ENCODE peak calls at places on chromosome 19, in four cellular contexts. N is fibroblast of lung, Z is HCT116, V is mammary epithelial cell. E is an unnamed sample.

GRCh38 chr19:50602089-50602422 is 33.8 kb upstream of the LRRC4B start:
- DNase-seq in N (no peak), Z (no peak), V (no peak), E (no peak)

GRCh38 chr19:15107056-15108010 is at the start of gene SYDE1:
- DNase-seq in N (peak), Z (no peak), V (peak), E (no peak)

GRCh38 chr19:40604647-40605200 is 3.6 kb downstream of the LTBP4 start:
- DNase-seq in N (no peak), Z (no peak), V (peak), E (no peak)

GRCh38 chr19:51921949-51922348 is 5.3 kb upstream of the ZNF613 start:
- DNase-seq in N (no peak), Z (no peak), V (no peak), E (no peak)

GRCh38 chr19:29804493-29804892 is 7.3 kb upstream of the CCNE1 start:
- DNase-seq in N (no peak), Z (no peak), V (no peak), E (peak)

GRCh38 chr19:15195987-15196682 is 4.7 kb downstream of the NOTCH3 start:
- DNase-seq in N (peak), Z (peak), V (peak), E (no peak)

GRCh38 chr19:29866011-29866410 is 54.2 kb downstream of the CCNE1 start:
- DNase-seq in N (no peak), Z (no peak), V (no peak), E (peak)

GRCh38 chr19:52115526-52116053 is 20.0 kb upstream of the ZNF841 start:
- DNase-seq in N (no peak), Z (no peak), V (no peak), E (no peak)

GRCh38 chr19:17333611-17334413 is 843 bp downstream of the ANO8 start:
- DNase-seq in N (peak), Z (peak), V (peak), E (peak)

GRCh38 chr19:29265436-29265835 is 52.5 kb upstream of the UQCRFS1 start:
- DNase-seq in N (no peak), Z (no peak), V (no peak), E (no peak)

GRCh38 chr19:10568444-10568825 is 344 bp downstream of the CDKN2D start:
- DNase-seq in N (no peak), Z (no peak), V (peak), E (peak)

DNA sequence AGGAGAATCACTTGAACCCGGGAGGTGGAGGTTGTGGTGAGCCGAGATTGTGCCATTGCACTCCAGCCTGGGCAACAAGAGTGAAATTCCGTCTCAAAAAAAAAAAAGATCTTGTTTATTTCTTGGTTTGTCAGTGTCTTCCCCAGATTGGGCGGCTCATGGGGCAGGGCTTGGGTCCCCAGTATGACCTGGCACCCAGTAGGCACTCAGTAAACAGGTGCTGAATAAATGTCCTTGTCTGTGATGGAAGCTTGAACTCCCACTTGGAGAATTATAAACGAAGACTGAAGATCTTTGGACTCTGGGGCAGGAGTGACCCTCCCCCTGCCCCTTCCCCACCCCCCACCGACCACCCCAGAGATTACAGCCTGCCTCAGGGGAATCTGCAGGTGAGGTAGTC is 9.9 kb upstream of the FUT5 start:
- DNase-seq in N (no peak), Z (no peak), V (no peak), E (no peak)
- H3K4me2 ChIP-seq in N (peak), Z (peak), V (no peak), E (no peak)

GRCh38 chr19:13086341-13086740 is 16.3 kb downstream of the LYL1 start:
- DNase-seq in N (no peak), Z (no peak), V (no peak), E (no peak)

GRCh38 chr19:13089139-13089856 is 13.4 kb downstream of the LYL1 start:
- DNase-seq in N (no peak), Z (no peak), V (no peak), E (peak)

GRCh38 chr19:13087295-13087694 is 15.4 kb downstream of the LYL1 start:
- DNase-seq in N (no peak), Z (no peak), V (no peak), E (no peak)

GRCh38 chr19:13089857-13090507 is 12.7 kb downstream of the LYL1 start:
- DNase-seq in N (no peak), Z (no peak), V (no peak), E (no peak)

DNA sequence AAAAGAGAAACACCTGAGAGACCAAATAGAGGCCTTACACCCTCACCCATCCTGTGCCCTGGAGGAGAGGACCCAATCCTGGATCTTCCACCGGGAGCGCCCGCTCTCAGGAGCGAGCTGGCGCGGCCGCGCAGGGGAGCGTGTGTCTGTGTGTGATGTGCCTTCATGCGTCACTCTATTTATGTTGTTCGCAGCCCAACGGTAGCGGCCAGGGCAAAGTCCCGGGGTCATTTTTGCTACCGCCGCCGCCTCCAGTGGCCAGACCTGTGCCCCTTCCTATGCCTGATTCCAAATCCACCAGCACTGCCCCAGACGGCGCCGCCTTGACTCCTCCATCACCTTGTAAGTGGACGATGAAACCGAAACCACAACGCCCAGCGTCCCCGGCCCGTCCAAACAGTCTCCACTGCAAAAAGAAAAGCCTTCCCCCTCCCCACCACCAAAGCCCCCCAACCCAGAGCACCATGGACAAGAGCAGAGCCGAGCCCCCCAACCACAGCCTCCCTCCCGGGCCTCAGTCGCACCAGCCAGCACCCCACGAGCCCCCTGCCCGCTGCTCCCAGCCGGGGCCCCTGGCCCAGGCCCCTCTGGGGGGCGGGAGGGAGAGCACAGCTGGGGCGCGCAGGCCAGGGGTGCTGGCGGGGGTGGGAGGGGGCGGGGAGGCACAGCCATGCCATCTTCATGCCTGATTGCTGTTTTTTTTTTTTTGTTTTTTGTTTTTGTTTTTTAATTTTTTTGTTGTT is 14.7 kb downstream of the LYL1 start:
- DNase-seq in N (no peak), Z (no peak), V (no peak), E (no peak)
- H3K9ac ChIP-seq in N (no peak), Z (no peak), V (no peak), E (no peak)

GRCh38 chr19:46472592-46472991 is 1.2 kb upstream of the PNMA8A start:
- DNase-seq in N (no peak), Z (no peak), V (no peak), E (peak)

GRCh38 chr19:46474211-46474610 is 2.8 kb upstream of the PNMA8A start:
- DNase-seq in N (no peak), Z (no peak), V (peak), E (peak)

GRCh38 chr19:46470376-46470775 is 987 bp downstream of the PNMA8A start:
- DNase-seq in N (no peak), Z (no peak), V (no peak), E (no peak)

GRCh38 chr19:46471116-46471733 is at the start of gene PNMA8A:
- DNase-seq in N (peak), Z (no peak), V (no peak), E (peak)

DNA sequence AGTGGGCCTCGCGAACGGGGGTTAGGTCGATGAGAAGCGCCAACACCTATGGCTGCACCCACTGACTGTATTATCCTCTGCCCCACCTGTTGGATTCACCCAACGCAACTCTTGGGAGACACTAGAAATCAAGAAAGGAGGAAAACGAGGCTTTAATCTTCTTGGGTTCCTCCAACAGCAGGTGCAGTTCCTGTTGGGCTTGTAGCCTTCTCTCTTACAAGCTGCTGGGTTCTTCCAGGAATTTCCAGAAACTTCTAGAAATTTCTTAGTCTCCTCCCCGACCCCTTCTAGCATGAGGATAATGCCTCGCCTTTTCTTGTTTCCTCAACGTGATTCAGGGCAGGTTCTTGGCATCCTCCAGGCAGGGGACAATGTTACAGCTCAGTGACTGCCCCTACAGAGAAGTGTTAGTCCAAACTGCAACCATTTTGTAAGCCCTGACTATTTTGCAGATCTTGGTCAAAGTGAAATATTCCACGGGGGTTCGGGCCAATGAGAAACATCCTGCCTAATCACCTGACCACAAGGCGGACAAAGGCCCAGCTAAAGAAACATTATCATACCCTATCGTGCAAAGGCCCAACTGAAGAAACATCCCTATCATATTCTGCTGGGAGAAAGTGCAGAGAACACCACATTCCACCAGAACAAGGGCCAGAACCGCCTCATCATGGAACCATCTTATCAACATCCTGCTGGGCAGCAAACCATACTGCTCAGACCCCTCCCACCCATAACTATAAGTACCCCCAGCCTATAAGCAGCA is 598 bp upstream of the PNMA8A start:
- DNase-seq in N (no peak), Z (no peak), V (no peak), E (peak)
- H3K4me2 ChIP-seq in N (peak), Z (no peak), V (no peak), E (no peak)

GRCh38 chr19:39427707-39428106 is 8.0 kb downstream of the RPS16 start:
- DNase-seq in N (no peak), Z (no peak), V (no peak), E (no peak)

GRCh38 chr19:39430675-39431593 is 4.8 kb downstream of the RPS16 start:
- DNase-seq in N (peak), Z (peak), V (peak), E (peak)

GRCh38 chr19:39426170-39426569 is 9.6 kb downstream of the RPS16 start:
- DNase-seq in N (no peak), Z (no peak), V (no peak), E (peak)

GRCh38 chr19:39425744-39426143 is 10.0 kb downstream of the RPS16 start:
- DNase-seq in N (no peak), Z (no peak), V (no peak), E (no peak)

GRCh38 chr19:39428309-39429112 is 7.2 kb downstream of the RPS16 start:
- DNase-seq in N (peak), Z (no peak), V (no peak), E (peak)
- H3K9ac ChIP-seq in N (peak), Z (peak), V (no peak), E (no peak)

DNA sequence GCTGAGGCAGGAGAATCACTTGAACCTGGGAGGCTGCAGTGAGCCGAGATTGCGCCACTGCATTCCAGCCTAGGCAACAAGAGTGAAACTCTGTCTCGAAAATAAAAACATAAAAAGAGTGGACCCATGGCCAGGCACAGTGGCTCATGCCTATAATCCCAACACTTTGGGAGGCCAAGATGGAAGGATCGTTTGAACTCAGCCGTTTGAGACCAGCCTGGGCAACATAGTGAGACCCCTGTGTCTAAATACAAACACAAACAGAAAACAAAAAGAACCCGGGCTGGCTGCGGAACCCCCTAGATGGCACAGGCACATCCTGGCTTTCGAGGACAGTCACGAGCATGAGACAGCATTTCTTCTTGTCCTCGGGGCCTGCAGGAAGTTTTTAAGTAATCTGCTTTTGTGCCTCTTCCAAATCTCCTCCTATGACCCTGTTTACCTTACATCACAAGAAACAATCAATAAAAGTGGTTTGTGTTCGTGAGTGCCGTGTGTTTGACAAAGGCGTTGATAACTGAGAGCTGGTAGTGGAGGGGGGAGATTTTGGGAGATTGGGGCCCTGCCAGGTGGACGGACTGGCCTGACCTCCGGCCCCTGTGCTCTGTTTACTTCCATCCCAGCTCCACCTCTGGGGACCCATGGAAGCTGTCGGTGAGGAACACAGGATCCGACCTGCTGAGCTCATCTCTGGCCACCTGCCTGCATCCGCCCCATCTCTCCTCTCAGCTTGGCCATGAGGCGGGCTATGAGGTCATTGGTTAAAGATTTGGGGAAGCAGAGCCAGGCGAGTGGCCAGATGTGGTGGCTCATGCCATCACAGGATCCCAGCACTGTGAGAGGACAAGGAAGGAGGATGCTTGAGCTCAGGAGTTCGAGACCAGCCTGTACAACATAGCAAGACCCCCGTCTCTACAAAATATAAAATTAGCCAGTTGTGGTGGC is 5.9 kb upstream of the GDF15 start:
- DNase-seq in N (peak), Z (peak), V (peak), E (no peak)
- H3K4me2 ChIP-seq in N (peak), Z (peak), V (no peak), E (no peak)

DNA sequence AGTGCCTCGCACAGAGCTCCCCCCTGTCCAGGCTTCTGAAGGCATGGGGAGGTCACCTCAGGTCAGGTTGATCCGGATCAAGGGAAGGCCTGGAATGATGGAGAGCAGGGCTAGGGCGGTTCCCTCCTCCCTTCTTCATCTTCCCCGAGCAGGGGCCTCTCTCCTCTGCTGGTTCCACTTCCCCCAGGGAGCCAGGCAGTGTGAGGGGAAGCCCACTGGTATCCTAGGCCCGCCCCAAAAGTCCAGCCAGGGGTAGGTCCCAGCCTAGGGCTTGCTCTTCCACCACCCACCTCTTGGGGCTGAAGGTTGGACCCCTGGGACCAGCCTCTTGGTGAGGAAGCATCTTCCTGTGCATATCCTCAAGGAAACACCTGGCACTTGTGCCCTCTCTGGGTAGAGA is 16.4 kb upstream of the PRR19 start:
- DNase-seq in N (no peak), Z (no peak), V (no peak), E (peak)
- H3K9ac ChIP-seq in N (peak), Z (peak), V (peak), E (peak)

DNA sequence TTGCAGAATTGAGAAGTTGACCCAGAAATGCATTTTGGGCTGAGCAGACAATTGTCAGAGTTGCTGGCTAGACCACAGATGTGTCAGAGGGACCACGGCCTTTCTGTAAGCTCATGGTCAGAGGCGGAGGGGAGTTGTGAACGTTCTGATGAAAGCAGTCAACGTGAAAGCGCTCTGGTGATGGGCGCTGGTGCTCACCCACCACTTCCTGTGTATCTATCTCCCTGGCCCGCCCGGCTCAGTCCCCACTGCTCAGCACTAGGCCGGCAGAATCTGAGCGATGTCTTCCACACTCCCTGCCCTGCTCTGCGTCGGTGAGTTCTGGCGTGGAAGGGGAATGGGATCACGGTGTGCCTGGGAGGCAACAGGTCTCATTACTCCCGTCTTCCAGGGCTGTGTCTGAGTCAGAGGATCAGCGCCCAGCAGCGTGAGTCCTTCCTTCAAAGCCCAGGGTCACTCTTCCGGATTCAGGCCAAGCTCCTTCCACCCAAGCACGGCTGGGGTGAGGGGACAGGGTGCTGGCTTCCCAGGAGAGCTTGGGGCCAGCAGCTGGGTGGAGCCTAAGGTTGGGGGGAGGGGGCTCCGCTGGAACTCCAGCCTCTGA is at the start of gene NCR1:
- DNase-seq in N (no peak), Z (no peak), V (no peak), E (no peak)
- H3K4me2 ChIP-seq in N (no peak), Z (no peak), V (no peak), E (no peak)

DNA sequence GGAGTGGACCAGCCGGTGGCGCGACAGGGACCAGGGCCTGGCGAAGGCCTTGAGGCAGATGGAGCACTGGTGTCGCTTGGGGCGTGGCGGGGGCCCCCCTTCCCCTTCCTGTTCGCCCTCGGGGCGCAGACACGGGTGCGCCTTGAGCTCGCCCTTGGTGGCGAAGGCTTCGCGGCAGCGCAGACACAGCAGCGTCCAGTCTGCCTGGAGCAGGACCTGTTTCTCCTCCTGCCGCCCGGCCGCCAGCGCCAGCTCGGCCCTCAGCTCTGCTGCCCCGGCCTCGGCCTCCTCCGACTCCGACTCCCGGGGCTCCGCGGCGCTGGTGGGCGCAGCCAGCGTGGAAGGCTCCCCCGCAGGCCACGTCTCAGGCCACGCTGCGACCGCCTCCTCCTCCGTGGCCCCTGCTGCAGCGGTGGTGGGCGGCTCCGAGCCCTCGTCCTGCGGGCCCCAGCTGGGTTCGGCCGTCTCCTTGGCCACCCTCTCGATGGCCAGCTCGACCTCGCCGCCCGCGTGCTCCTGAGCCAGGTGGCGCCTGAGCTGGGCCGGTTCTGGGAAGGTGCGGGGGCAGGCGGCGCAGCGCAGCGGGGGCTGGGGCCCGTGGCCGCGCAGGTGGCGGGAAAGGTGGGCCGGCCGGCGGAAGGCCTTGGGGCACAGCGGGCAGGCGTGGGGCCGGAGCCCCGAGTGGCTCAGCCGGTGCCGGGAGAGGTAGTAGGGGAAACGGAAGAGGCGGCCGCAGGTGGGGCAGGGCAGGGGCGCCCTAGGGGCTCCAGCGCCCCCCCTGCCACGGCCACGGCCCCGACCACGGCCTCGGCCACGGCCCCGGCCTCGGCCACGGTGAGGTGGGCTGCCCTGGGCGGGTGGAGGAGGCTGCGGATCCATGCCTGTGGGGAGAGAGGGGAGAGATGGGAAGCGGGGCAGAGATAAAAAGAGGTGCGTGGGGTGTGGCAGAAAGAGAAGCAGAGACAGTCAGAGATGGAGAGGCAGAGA is 1.6 kb downstream of the ZNF579 start:
- DNase-seq in N (no peak), Z (no peak), V (no peak), E (no peak)
- H3K9ac ChIP-seq in N (no peak), Z (peak), V (peak), E (peak)

E was measured in Karpas-422.